ENCODE peak calls at places on chromosomes 3 and 15, in ten cellular contexts. S is activated CD4-positive, alpha-beta T cell treated with anti-CD3 and anti-CD28 coated beads for 4 hours; P is T-cell; L is cardiac muscle cell; W is adrenal gland; E is stimulated activated CD4-positive, alpha-beta T cell treated with anti-CD3 and anti-CD28 coated beads, Interleukin-2, amount 100 ng/mL, for 24 hours; D is NCI-H460; G is GM12864; Q is left cardiac atrium; A is GM13977. R is an unnamed sample.

GRCh38 chr3:47485812-47486211 is 10.1 kb upstream of the SCAP start:
- DNase-seq in D (no peak), S (no peak), W (no peak), P (no peak), G (no peak), E (no peak), Q (no peak), L (no peak), A (no peak), R (no peak)

GRCh38 chr3:55527381-55527780 is 40.3 kb upstream of the WNT5A start:
- DNase-seq in Q (no peak), W (no peak), G (no peak), E (no peak), P (no peak), S (no peak), D (no peak), A (no peak), L (peak), R (no peak)

GRCh38 chr15:37217567-37217966 is 117.2 kb upstream of the MEIS2 start:
- DNase-seq in S (no peak), W (no peak), G (no peak), E (no peak), A (no peak), Q (no peak), D (no peak), P (no peak), L (no peak), R (no peak)

GRCh38 chr3:2001306-2002108 is 97.2 kb upstream of the CNTN4 start:
- DNase-seq in Q (no peak), S (no peak), D (no peak), A (no peak), W (no peak), E (no peak), G (no peak), L (no peak), P (no peak), R (no peak)

GRCh38 chr15:75815811-75816719 is 27.2 kb upstream of the UBE2Q2 start:
- DNase-seq in W (no peak), L (no peak), G (no peak), P (no peak), E (no peak), Q (no peak), D (no peak), S (no peak), A (no peak), R (no peak)

GRCh38 chr15:96121066-96121465 is 209.4 kb upstream of the NR2F2 start:
- DNase-seq in S (no peak), G (no peak), W (no peak), Q (no peak), L (no peak), A (no peak), E (no peak), P (no peak), D (no peak), R (no peak)

GRCh38 chr15:58332676-58333400 is 99.0 kb upstream of the LIPC start:
- DNase-seq in W (no peak), A (no peak), E (no peak), Q (no peak), G (no peak), P (no peak), L (no peak), D (no peak), S (no peak), R (no peak)

GRCh38 chr15:56524915-56525314 is 60.0 kb upstream of the MNS1 start:
- DNase-seq in Q (no peak), D (no peak), G (no peak), P (no peak), S (no peak), A (no peak), E (no peak), L (no peak), W (no peak), R (no peak)

GRCh38 chr3:187971629-187972028 is 182.3 kb upstream of the LPP start:
- DNase-seq in P (no peak), L (no peak), G (no peak), S (no peak), E (no peak), D (no peak), Q (no peak), W (no peak), A (no peak), R (no peak)

GRCh38 chr15:39588531-39589192 is 7.8 kb downstream of the THBS1 start:
- DNase-seq in A (no peak), L (no peak), E (no peak), S (no peak), D (no peak), P (no peak), Q (no peak), G (no peak), W (no peak), R (no peak)

GRCh38 chr15:78082743-78083110 is 5.2 kb upstream of the TBC1D2B start:
- DNase-seq in S (no peak), G (no peak), E (no peak), D (no peak), P (no peak), W (no peak), L (no peak), A (no peak), Q (no peak), R (no peak)

GRCh38 chr3:193732391-193732790 is 139.4 kb downstream of the OPA1 start:
- DNase-seq in S (no peak), D (no peak), L (no peak), A (no peak), E (no peak), Q (no peak), G (no peak), W (peak), P (no peak), R (no peak)

GRCh38 chr3:64316971-64317370 is 91.7 kb upstream of the PRICKLE2 start:
- DNase-seq in S (no peak), A (no peak), G (no peak), P (no peak), E (no peak), L (no peak), Q (no peak), W (no peak), D (no peak), R (no peak)

GRCh38 chr3:193483988-193484539 is 70.6 kb downstream of the ATP13A4 start:
- DNase-seq in W (no peak), Q (no peak), A (no peak), P (no peak), L (no peak), S (no peak), E (no peak), G (no peak), D (no peak), R (no peak)

GRCh38 chr3:69784854-69785523 is 45.7 kb downstream of the MITF start:
- DNase-seq in W (peak), A (no peak), E (no peak), P (no peak), S (no peak), Q (peak), L (peak), D (no peak), G (no peak), R (no peak)

GRCh38 chr3:126998728-126999127 is 15.8 kb downstream of the PLXNA1 start:
- DNase-seq in S (no peak), D (no peak), W (no peak), P (no peak), L (no peak), A (no peak), E (no peak), G (no peak), Q (no peak), R (no peak)

GRCh38 chr3:17420668-17421067 is 321.8 kb downstream of the TBC1D5 start:
- DNase-seq in Q (no peak), E (no peak), P (no peak), L (no peak), D (no peak), W (no peak), S (no peak), A (no peak), G (no peak), R (no peak)

GRCh38 chr3:40645883-40646282 is 121.1 kb downstream of the ZNF621 start:
- DNase-seq in L (no peak), D (no peak), S (no peak), W (peak), G (no peak), P (no peak), Q (no peak), E (no peak), A (no peak), R (no peak)

GRCh38 chr3:73365756-73366397 is 258.9 kb downstream of the PDZRN3 start:
- DNase-seq in P (no peak), E (no peak), W (peak), S (no peak), L (no peak), Q (peak), A (no peak), D (no peak), G (no peak), R (peak)

GRCh38 chr3:196207159-196207832 is 3.9 kb downstream of the ZDHHC19 start:
- DNase-seq in L (peak), A (peak), S (no peak), W (peak), P (no peak), D (no peak), E (no peak), G (no peak), Q (no peak), R (peak)

GRCh38 chr3:45604596-45604995 is 10.0 kb downstream of the LIMD1 start:
- DNase-seq in G (no peak), Q (no peak), D (no peak), A (no peak), P (no peak), L (no peak), W (no peak), S (no peak), E (no peak), R (no peak)

GRCh38 chr3:44206301-44206700 is 35.4 kb upstream of the TOPAZ1 start:
- DNase-seq in E (no peak), G (no peak), Q (no peak), P (no peak), L (no peak), A (no peak), W (no peak), S (no peak), D (no peak), R (no peak)

GRCh38 chr3:110526732-110527727 is 544.6 kb upstream of the NECTIN3 start:
- DNase-seq in Q (no peak), P (no peak), L (no peak), A (no peak), W (no peak), S (no peak), G (no peak), E (no peak), D (no peak), R (no peak)

GRCh38 chr3:27357665-27358258 is 11.4 kb downstream of the NEK10 start:
- DNase-seq in S (peak), A (peak), Q (peak), L (peak), E (peak), G (peak), P (peak), W (peak), D (peak), R (no peak)

GRCh38 chr3:120730576-120731542 is 11.5 kb downstream of the RABL3 start:
- DNase-seq in Q (no peak), G (no peak), A (no peak), P (no peak), D (no peak), E (no peak), L (no peak), W (no peak), S (no peak), R (no peak)

GRCh38 chr15:45326280-45326679 is 52.1 kb downstream of the GATM start:
- DNase-seq in D (no peak), A (no peak), W (no peak), S (no peak), E (no peak), G (no peak), L (no peak), P (no peak), Q (no peak), R (no peak)